ENCODE peak calls at places on chromosomes 2 and 18, in four cellular contexts. C is WTC11, R is K562, X is HepG2. U is an unnamed sample.

GRCh38 chr2:40700211-40700954 is 248.5 kb upstream of the SLC8A1 start:
- DNase-seq in X (no peak), R (no peak), C (no peak), U (no peak)

GRCh38 chr2:32727157-32727556 is 99.3 kb downstream of the TTC27 start:
- DNase-seq in R (no peak), X (no peak), C (no peak), U (no peak)

GRCh38 chr18:21702602-21703001 is 2.0 kb downstream of the ABHD3 start:
- DNase-seq in X (no peak), R (no peak), C (no peak), U (no peak)

GRCh38 chr2:228417526-228417925 is 236.0 kb upstream of the SPHKAP start:
- DNase-seq in X (no peak), R (no peak), C (no peak), U (no peak)

GRCh38 chr2:159051656-159052055 is 83.2 kb downstream of the TANC1 start:
- DNase-seq in R (no peak), C (no peak), X (no peak), U (no peak)

GRCh38 chr2:47041065-47041464 is 114.0 kb downstream of the STPG4 start:
- DNase-seq in R (no peak), C (no peak), X (no peak), U (no peak)

GRCh38 chr2:111102216-111102615 is 18.5 kb upstream of the BCL2L11 start:
- DNase-seq in X (no peak), C (no peak), R (no peak), U (no peak)

GRCh38 chr2:43363086-43363485 is 136.7 kb upstream of the ZFP36L2 start:
- DNase-seq in C (no peak), X (no peak), R (no peak), U (no peak)

GRCh38 chr2:178155524-178155923 is 38.8 kb upstream of the OSBPL6 start:
- DNase-seq in R (no peak), C (no peak), X (no peak), U (no peak)

GRCh38 chr2:178152542-178152941 is 40.3 kb downstream of the RBM45 start:
- DNase-seq in C (no peak), R (no peak), X (no peak), U (no peak)

GRCh38 chr2:178157574-178157973 is 36.7 kb upstream of the OSBPL6 start:
- DNase-seq in C (no peak), X (no peak), R (no peak), U (no peak)

GRCh38 chr2:178152033-178152432 is 39.8 kb downstream of the RBM45 start:
- DNase-seq in X (peak), R (no peak), C (no peak), U (no peak)

GRCh38 chr2:178152977-178153376 is 40.7 kb downstream of the RBM45 start:
- DNase-seq in R (no peak), C (no peak), X (no peak), U (no peak)
- TF ChIP-seq ETV6 in R (no peak), C (no peak), X (no peak), U (no peak)

DNA sequence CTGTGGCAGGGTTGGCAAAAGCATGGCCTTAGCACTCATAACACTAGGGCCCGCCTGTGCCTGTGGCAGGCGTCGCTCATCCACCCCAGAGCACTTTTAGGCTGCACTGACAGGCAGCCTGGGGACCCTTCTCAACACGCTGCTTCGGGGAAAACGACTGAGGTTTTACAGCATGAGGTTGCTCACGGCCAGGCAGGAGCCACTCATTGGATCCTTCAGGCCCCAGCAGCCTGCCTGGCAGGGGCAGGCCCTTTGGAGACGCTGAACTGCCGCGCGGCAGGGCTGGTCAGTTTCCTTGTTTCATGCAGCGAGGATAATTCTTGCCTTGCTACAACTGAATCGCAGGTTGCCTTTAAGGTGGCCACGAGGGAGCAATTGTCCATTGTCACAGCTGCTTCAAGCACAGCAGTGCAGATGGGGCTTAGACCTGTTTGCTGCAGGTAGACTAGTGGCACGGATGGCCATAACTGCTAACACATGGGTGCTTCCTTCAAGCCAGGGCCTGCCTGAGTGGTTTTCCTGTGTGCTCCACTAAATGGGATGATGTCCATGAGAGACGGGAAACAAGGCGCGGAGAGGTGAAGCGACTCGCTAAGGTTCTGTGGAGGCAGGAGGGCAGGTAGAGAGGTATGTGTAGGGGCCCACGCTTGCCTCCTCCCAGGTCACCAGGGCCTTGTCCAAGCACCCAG is 49.9 kb upstream of the HS6ST1 start:
- DNase-seq in X (no peak), R (no peak), C (no peak), U (no peak)
- TF ChIP-seq ETV6 in X (no peak), R (no peak), C (no peak), U (no peak)

DNA sequence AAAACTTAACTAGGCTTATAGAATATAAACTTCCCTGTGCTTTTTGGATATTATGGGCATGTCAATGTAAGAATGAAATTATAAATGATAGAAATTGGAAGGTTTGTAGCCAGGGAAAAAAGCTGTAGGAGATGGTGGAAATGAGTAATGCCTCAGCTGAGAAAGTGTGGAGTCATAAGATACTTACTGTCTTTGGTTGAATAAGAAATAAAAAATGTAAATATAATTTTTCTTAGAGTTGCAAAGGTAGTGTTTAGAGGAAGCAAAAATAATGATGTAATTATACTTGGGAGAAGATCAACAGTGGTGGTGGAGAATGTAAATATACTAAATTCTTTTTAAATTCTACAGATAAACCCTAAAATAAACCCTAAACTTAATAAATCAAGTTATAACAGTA is 26.2 kb upstream of the RND3 start:
- DNase-seq in X (no peak), C (no peak), R (no peak), U (no peak)
- TF ChIP-seq ETV6 in X (no peak), C (no peak), R (no peak), U (no peak)

GRCh38 chr18:79193826-79194225 is 124.6 kb downstream of the ATP9B start:
- DNase-seq in R (no peak), C (no peak), X (no peak), U (no peak)
- TF ChIP-seq ETV6 in R (no peak), C (no peak), X (no peak), U (no peak)

GRCh38 chr2:217798743-217799552 is 203.8 kb downstream of the TNS1 start:
- DNase-seq in X (no peak), C (no peak), R (no peak), U (no peak)
- TF ChIP-seq ETV6 in X (no peak), C (no peak), R (no peak), U (no peak)

GRCh38 chr2:126778561-126779285 is 120.0 kb upstream of the TEX51 start:
- DNase-seq in C (no peak), X (no peak), R (peak), U (no peak)
- TF ChIP-seq ETV6 in C (no peak), X (no peak), R (no peak), U (no peak)

GRCh38 chr2:232502513-232502900 is 14.9 kb upstream of the ECEL1 start:
- DNase-seq in X (no peak), C (no peak), R (no peak), U (no peak)

GRCh38 chr2:232503792-232504323 is 16.2 kb upstream of the ECEL1 start:
- DNase-seq in X (no peak), C (no peak), R (no peak), U (no peak)

GRCh38 chr2:232501794-232502499 is 14.3 kb upstream of the ECEL1 start:
- DNase-seq in C (no peak), X (no peak), R (no peak), U (no peak)

GRCh38 chr2:232504438-232504837 is 15.8 kb upstream of the PRSS56 start:
- DNase-seq in R (no peak), X (no peak), C (no peak), U (no peak)

GRCh38 chr2:232502901-232503791 is 15.5 kb upstream of the ECEL1 start:
- DNase-seq in X (no peak), C (peak), R (peak), U (no peak)
- TF ChIP-seq ETV6 in X (no peak), C (no peak), R (no peak), U (no peak)

GRCh38 chr2:27966466-27966865 is 75.9 kb downstream of the BABAM2 start:
- DNase-seq in C (no peak), X (no peak), R (no peak), U (no peak)

GRCh38 chr2:27963454-27963853 is 72.9 kb downstream of the BABAM2 start:
- DNase-seq in R (no peak), X (no peak), C (no peak), U (no peak)

GRCh38 chr2:27964067-27964466 is 73.5 kb downstream of the BABAM2 start:
- DNase-seq in R (no peak), C (no peak), X (no peak), U (no peak)

GRCh38 chr2:27967076-27967475 is 76.5 kb downstream of the BABAM2 start:
- DNase-seq in C (no peak), X (no peak), R (no peak), U (no peak)

GRCh38 chr2:27965841-27966240 is 75.3 kb downstream of the BABAM2 start:
- DNase-seq in C (no peak), X (no peak), R (no peak), U (no peak)
- TF ChIP-seq ETV6 in C (no peak), X (no peak), R (no peak), U (no peak)